ENCODE peak calls at places on chromosomes 1 and 21, in ten cellular contexts. One of them, this sample, is unnamed.
A peak's percentile ranks its signal among the peaks of the same experiment; 100 is the strongest.

GRCh38 chr1:95286479-95286878 is 52.5 kb downstream of the RWDD3 start:
- DNase-seq in erythroblast: no peak
- DNase-seq in kidney: no peak
- DNase-seq in lung: no peak
- DNase-seq in GM23248: no peak
- DNase-seq in CD8-positive, alpha-beta memory T cell: no peak
- DNase-seq in stimulated activated CD8-positive, alpha-beta memory T cell treated with anti-CD3 and anti-CD28 coated beads, Interleukin-7, amount 100 ng/mL, for 1 hour: no peak
- DNase-seq in GM20000: no peak
- DNase-seq in T-helper 2 cell: no peak
- DNase-seq in NCI-H1105 treated with DMSO at 0.1 percent for 48 hours: no peak
- DNase-seq in this sample: no peak

GRCh38 chr1:109214695-109215623 is 1.2 kb downstream of the SARS1 start:
- DNase-seq in erythroblast: peak; percentile 93
- DNase-seq in kidney: no peak
- DNase-seq in lung: peak; percentile 61
- DNase-seq in GM23248: peak; percentile 89
- DNase-seq in CD8-positive, alpha-beta memory T cell: no peak
- DNase-seq in stimulated activated CD8-positive, alpha-beta memory T cell treated with anti-CD3 and anti-CD28 coated beads, Interleukin-7, amount 100 ng/mL, for 1 hour: no peak
- DNase-seq in GM20000: peak; percentile 60
- DNase-seq in T-helper 2 cell: peak; percentile 73
- DNase-seq in NCI-H1105 treated with DMSO at 0.1 percent for 48 hours: peak; percentile 66
- DNase-seq in this sample: peak; percentile 85

GRCh38 chr1:174005032-174005431 is 17.1 kb downstream of the RC3H1 start:
- DNase-seq in erythroblast: no peak
- DNase-seq in kidney: no peak
- DNase-seq in lung: no peak
- DNase-seq in GM23248: peak; percentile 75
- DNase-seq in CD8-positive, alpha-beta memory T cell: no peak
- DNase-seq in stimulated activated CD8-positive, alpha-beta memory T cell treated with anti-CD3 and anti-CD28 coated beads, Interleukin-7, amount 100 ng/mL, for 1 hour: no peak
- DNase-seq in GM20000: peak; percentile 69
- DNase-seq in T-helper 2 cell: no peak
- DNase-seq in NCI-H1105 treated with DMSO at 0.1 percent for 48 hours: peak; percentile 29
- DNase-seq in this sample: peak; percentile 69

GRCh38 chr1:108482708-108483107 is 32.6 kb downstream of the NBPF6 start:
- DNase-seq in erythroblast: no peak
- DNase-seq in kidney: no peak
- DNase-seq in lung: no peak
- DNase-seq in GM23248: no peak
- DNase-seq in CD8-positive, alpha-beta memory T cell: no peak
- DNase-seq in stimulated activated CD8-positive, alpha-beta memory T cell treated with anti-CD3 and anti-CD28 coated beads, Interleukin-7, amount 100 ng/mL, for 1 hour: no peak
- DNase-seq in GM20000: no peak
- DNase-seq in T-helper 2 cell: no peak
- DNase-seq in NCI-H1105 treated with DMSO at 0.1 percent for 48 hours: no peak
- DNase-seq in this sample: no peak

GRCh38 chr1:67281246-67281645 is 26.4 kb upstream of the IL12RB2 start:
- DNase-seq in erythroblast: no peak
- DNase-seq in kidney: no peak
- DNase-seq in lung: no peak
- DNase-seq in GM23248: no peak
- DNase-seq in CD8-positive, alpha-beta memory T cell: no peak
- DNase-seq in stimulated activated CD8-positive, alpha-beta memory T cell treated with anti-CD3 and anti-CD28 coated beads, Interleukin-7, amount 100 ng/mL, for 1 hour: no peak
- DNase-seq in GM20000: no peak
- DNase-seq in T-helper 2 cell: no peak
- DNase-seq in NCI-H1105 treated with DMSO at 0.1 percent for 48 hours: no peak
- DNase-seq in this sample: no peak

GRCh38 chr1:180925471-180926051 is 12.9 kb downstream of the KIAA1614 start:
- DNase-seq in erythroblast: no peak
- DNase-seq in kidney: peak; percentile 85
- DNase-seq in lung: no peak
- DNase-seq in GM23248: no peak
- DNase-seq in CD8-positive, alpha-beta memory T cell: no peak
- DNase-seq in stimulated activated CD8-positive, alpha-beta memory T cell treated with anti-CD3 and anti-CD28 coated beads, Interleukin-7, amount 100 ng/mL, for 1 hour: no peak
- DNase-seq in GM20000: no peak
- DNase-seq in T-helper 2 cell: no peak
- DNase-seq in NCI-H1105 treated with DMSO at 0.1 percent for 48 hours: no peak
- DNase-seq in this sample: no peak

GRCh38 chr1:113830039-113830438 is 17.8 kb upstream of the RSBN1 start:
- DNase-seq in erythroblast: no peak
- DNase-seq in kidney: no peak
- DNase-seq in lung: no peak
- DNase-seq in GM23248: peak; percentile 51
- DNase-seq in CD8-positive, alpha-beta memory T cell: no peak
- DNase-seq in stimulated activated CD8-positive, alpha-beta memory T cell treated with anti-CD3 and anti-CD28 coated beads, Interleukin-7, amount 100 ng/mL, for 1 hour: no peak
- DNase-seq in GM20000: no peak
- DNase-seq in T-helper 2 cell: no peak
- DNase-seq in NCI-H1105 treated with DMSO at 0.1 percent for 48 hours: no peak
- DNase-seq in this sample: peak; percentile 12

GRCh38 chr1:207841318-207841717 is 69.6 kb downstream of the CD34 start:
- DNase-seq in erythroblast: no peak
- DNase-seq in kidney: no peak
- DNase-seq in lung: no peak
- DNase-seq in GM23248: no peak
- DNase-seq in CD8-positive, alpha-beta memory T cell: no peak
- DNase-seq in stimulated activated CD8-positive, alpha-beta memory T cell treated with anti-CD3 and anti-CD28 coated beads, Interleukin-7, amount 100 ng/mL, for 1 hour: no peak
- DNase-seq in GM20000: no peak
- DNase-seq in T-helper 2 cell: no peak
- DNase-seq in NCI-H1105 treated with DMSO at 0.1 percent for 48 hours: no peak
- DNase-seq in this sample: no peak

GRCh38 chr1:54774820-54775498 is 10.6 kb upstream of the PARS2 start:
- DNase-seq in erythroblast: peak; percentile 25
- DNase-seq in kidney: no peak
- DNase-seq in lung: no peak
- DNase-seq in GM23248: peak; percentile 22
- DNase-seq in CD8-positive, alpha-beta memory T cell: no peak
- DNase-seq in stimulated activated CD8-positive, alpha-beta memory T cell treated with anti-CD3 and anti-CD28 coated beads, Interleukin-7, amount 100 ng/mL, for 1 hour: no peak
- DNase-seq in GM20000: no peak
- DNase-seq in T-helper 2 cell: peak; percentile 12
- DNase-seq in NCI-H1105 treated with DMSO at 0.1 percent for 48 hours: no peak
- DNase-seq in this sample: no peak

GRCh38 chr1:36846366-36846765 is 187.9 kb downstream of the GRIK3 start:
- DNase-seq in erythroblast: no peak
- DNase-seq in kidney: no peak
- DNase-seq in lung: no peak
- DNase-seq in GM23248: no peak
- DNase-seq in CD8-positive, alpha-beta memory T cell: no peak
- DNase-seq in stimulated activated CD8-positive, alpha-beta memory T cell treated with anti-CD3 and anti-CD28 coated beads, Interleukin-7, amount 100 ng/mL, for 1 hour: no peak
- DNase-seq in GM20000: no peak
- DNase-seq in T-helper 2 cell: no peak
- DNase-seq in NCI-H1105 treated with DMSO at 0.1 percent for 48 hours: no peak
- DNase-seq in this sample: no peak

GRCh38 chr21:42306366-42307035 is 8.7 kb downstream of the TFF3 start:
- DNase-seq in erythroblast: no peak
- DNase-seq in kidney: no peak
- DNase-seq in lung: no peak
- DNase-seq in GM23248: no peak
- DNase-seq in CD8-positive, alpha-beta memory T cell: no peak
- DNase-seq in stimulated activated CD8-positive, alpha-beta memory T cell treated with anti-CD3 and anti-CD28 coated beads, Interleukin-7, amount 100 ng/mL, for 1 hour: no peak
- DNase-seq in GM20000: no peak
- DNase-seq in T-helper 2 cell: no peak
- DNase-seq in NCI-H1105 treated with DMSO at 0.1 percent for 48 hours: no peak
- DNase-seq in this sample: no peak

GRCh38 chr1:41322101-41322661 is 39.1 kb upstream of the FOXO6 start:
- DNase-seq in erythroblast: no peak
- DNase-seq in kidney: no peak
- DNase-seq in lung: peak; percentile 25
- DNase-seq in GM23248: no peak
- DNase-seq in CD8-positive, alpha-beta memory T cell: no peak
- DNase-seq in stimulated activated CD8-positive, alpha-beta memory T cell treated with anti-CD3 and anti-CD28 coated beads, Interleukin-7, amount 100 ng/mL, for 1 hour: no peak
- DNase-seq in GM20000: no peak
- DNase-seq in T-helper 2 cell: no peak
- DNase-seq in NCI-H1105 treated with DMSO at 0.1 percent for 48 hours: peak; percentile 4
- DNase-seq in this sample: no peak

GRCh38 chr1:41503507-41504125 is 19.1 kb upstream of the EDN2 start:
- DNase-seq in erythroblast: no peak
- DNase-seq in kidney: no peak
- DNase-seq in lung: no peak
- DNase-seq in GM23248: peak; percentile 49
- DNase-seq in CD8-positive, alpha-beta memory T cell: no peak
- DNase-seq in stimulated activated CD8-positive, alpha-beta memory T cell treated with anti-CD3 and anti-CD28 coated beads, Interleukin-7, amount 100 ng/mL, for 1 hour: no peak
- DNase-seq in GM20000: no peak
- DNase-seq in T-helper 2 cell: no peak
- DNase-seq in NCI-H1105 treated with DMSO at 0.1 percent for 48 hours: no peak
- DNase-seq in this sample: no peak

GRCh38 chr1:89719502-89720306 is 86.8 kb downstream of the LRRC8C start:
- DNase-seq in erythroblast: peak; percentile 64
- DNase-seq in kidney: no peak
- DNase-seq in lung: no peak
- DNase-seq in GM23248: peak; percentile 43
- DNase-seq in CD8-positive, alpha-beta memory T cell: no peak
- DNase-seq in stimulated activated CD8-positive, alpha-beta memory T cell treated with anti-CD3 and anti-CD28 coated beads, Interleukin-7, amount 100 ng/mL, for 1 hour: no peak
- DNase-seq in GM20000: peak; percentile 49
- DNase-seq in T-helper 2 cell: peak; percentile 92
- DNase-seq in NCI-H1105 treated with DMSO at 0.1 percent for 48 hours: peak; percentile 92
- DNase-seq in this sample: no peak

GRCh38 chr1:167854184-167854583 is 59.8 kb downstream of the ADCY10 start:
- DNase-seq in erythroblast: no peak
- DNase-seq in kidney: no peak
- DNase-seq in lung: no peak
- DNase-seq in GM23248: no peak
- DNase-seq in CD8-positive, alpha-beta memory T cell: no peak
- DNase-seq in stimulated activated CD8-positive, alpha-beta memory T cell treated with anti-CD3 and anti-CD28 coated beads, Interleukin-7, amount 100 ng/mL, for 1 hour: no peak
- DNase-seq in GM20000: no peak
- DNase-seq in T-helper 2 cell: no peak
- DNase-seq in NCI-H1105 treated with DMSO at 0.1 percent for 48 hours: no peak
- DNase-seq in this sample: no peak

GRCh38 chr1:206814716-206815341 is 42.5 kb upstream of the IL10 start:
- DNase-seq in erythroblast: no peak
- DNase-seq in kidney: no peak
- DNase-seq in lung: no peak
- DNase-seq in GM23248: peak; percentile 51
- DNase-seq in CD8-positive, alpha-beta memory T cell: no peak
- DNase-seq in stimulated activated CD8-positive, alpha-beta memory T cell treated with anti-CD3 and anti-CD28 coated beads, Interleukin-7, amount 100 ng/mL, for 1 hour: no peak
- DNase-seq in GM20000: no peak
- DNase-seq in T-helper 2 cell: no peak
- DNase-seq in NCI-H1105 treated with DMSO at 0.1 percent for 48 hours: peak; percentile 88
- DNase-seq in this sample: peak; percentile 71

GRCh38 chr1:200438911-200439310 is 29.1 kb upstream of the ZNF281 start:
- DNase-seq in erythroblast: no peak
- DNase-seq in kidney: no peak
- DNase-seq in lung: no peak
- DNase-seq in GM23248: peak; percentile 66
- DNase-seq in CD8-positive, alpha-beta memory T cell: no peak
- DNase-seq in stimulated activated CD8-positive, alpha-beta memory T cell treated with anti-CD3 and anti-CD28 coated beads, Interleukin-7, amount 100 ng/mL, for 1 hour: no peak
- DNase-seq in GM20000: no peak
- DNase-seq in T-helper 2 cell: no peak
- DNase-seq in NCI-H1105 treated with DMSO at 0.1 percent for 48 hours: no peak
- DNase-seq in this sample: no peak

GRCh38 chr21:26027696-26028095 is 142.9 kb downstream of the APP start:
- DNase-seq in erythroblast: no peak
- DNase-seq in kidney: no peak
- DNase-seq in lung: no peak
- DNase-seq in GM23248: no peak
- DNase-seq in CD8-positive, alpha-beta memory T cell: no peak
- DNase-seq in stimulated activated CD8-positive, alpha-beta memory T cell treated with anti-CD3 and anti-CD28 coated beads, Interleukin-7, amount 100 ng/mL, for 1 hour: no peak
- DNase-seq in GM20000: no peak
- DNase-seq in T-helper 2 cell: no peak
- DNase-seq in NCI-H1105 treated with DMSO at 0.1 percent for 48 hours: no peak
- DNase-seq in this sample: no peak

GRCh38 chr1:70319750-70320149 is 34.8 kb downstream of the ANKRD13C start:
- DNase-seq in erythroblast: no peak
- DNase-seq in kidney: no peak
- DNase-seq in lung: no peak
- DNase-seq in GM23248: peak; percentile 77
- DNase-seq in CD8-positive, alpha-beta memory T cell: no peak
- DNase-seq in stimulated activated CD8-positive, alpha-beta memory T cell treated with anti-CD3 and anti-CD28 coated beads, Interleukin-7, amount 100 ng/mL, for 1 hour: no peak
- DNase-seq in GM20000: no peak
- DNase-seq in T-helper 2 cell: no peak
- DNase-seq in NCI-H1105 treated with DMSO at 0.1 percent for 48 hours: no peak
- DNase-seq in this sample: peak; percentile 27

GRCh38 chr1:10007161-10007560 is 10.1 kb downstream of the RBP7 start:
- DNase-seq in erythroblast: no peak
- DNase-seq in kidney: no peak
- DNase-seq in lung: no peak
- DNase-seq in GM23248: no peak
- DNase-seq in CD8-positive, alpha-beta memory T cell: no peak
- DNase-seq in stimulated activated CD8-positive, alpha-beta memory T cell treated with anti-CD3 and anti-CD28 coated beads, Interleukin-7, amount 100 ng/mL, for 1 hour: no peak
- DNase-seq in GM20000: no peak
- DNase-seq in T-helper 2 cell: no peak
- DNase-seq in NCI-H1105 treated with DMSO at 0.1 percent for 48 hours: peak; percentile 35
- DNase-seq in this sample: no peak

GRCh38 chr1:194024659-194025058 is 838.2 kb upstream of the B3GALT2 start:
- DNase-seq in erythroblast: no peak
- DNase-seq in kidney: no peak
- DNase-seq in lung: no peak
- DNase-seq in GM23248: no peak
- DNase-seq in CD8-positive, alpha-beta memory T cell: no peak
- DNase-seq in stimulated activated CD8-positive, alpha-beta memory T cell treated with anti-CD3 and anti-CD28 coated beads, Interleukin-7, amount 100 ng/mL, for 1 hour: no peak
- DNase-seq in GM20000: no peak
- DNase-seq in T-helper 2 cell: no peak
- DNase-seq in NCI-H1105 treated with DMSO at 0.1 percent for 48 hours: peak; percentile 3
- DNase-seq in this sample: peak; percentile 41

GRCh38 chr21:32795376-32795775 is 23.8 kb upstream of the PAXBP1 start:
- DNase-seq in erythroblast: no peak
- DNase-seq in kidney: no peak
- DNase-seq in lung: no peak
- DNase-seq in GM23248: no peak
- DNase-seq in CD8-positive, alpha-beta memory T cell: no peak
- DNase-seq in stimulated activated CD8-positive, alpha-beta memory T cell treated with anti-CD3 and anti-CD28 coated beads, Interleukin-7, amount 100 ng/mL, for 1 hour: no peak
- DNase-seq in GM20000: no peak
- DNase-seq in T-helper 2 cell: no peak
- DNase-seq in NCI-H1105 treated with DMSO at 0.1 percent for 48 hours: no peak
- DNase-seq in this sample: no peak

GRCh38 chr1:183585038-183585437 is 5.2 kb downstream of the NCF2 start:
- DNase-seq in erythroblast: no peak
- DNase-seq in kidney: no peak
- DNase-seq in lung: no peak
- DNase-seq in GM23248: no peak
- DNase-seq in CD8-positive, alpha-beta memory T cell: no peak
- DNase-seq in stimulated activated CD8-positive, alpha-beta memory T cell treated with anti-CD3 and anti-CD28 coated beads, Interleukin-7, amount 100 ng/mL, for 1 hour: no peak
- DNase-seq in GM20000: no peak
- DNase-seq in T-helper 2 cell: peak; percentile 31
- DNase-seq in NCI-H1105 treated with DMSO at 0.1 percent for 48 hours: no peak
- DNase-seq in this sample: no peak

GRCh38 chr1:82226198-82226505 is 425.4 kb downstream of the ADGRL2 start:
- DNase-seq in erythroblast: no peak
- DNase-seq in kidney: no peak
- DNase-seq in lung: no peak
- DNase-seq in GM23248: no peak
- DNase-seq in CD8-positive, alpha-beta memory T cell: no peak
- DNase-seq in stimulated activated CD8-positive, alpha-beta memory T cell treated with anti-CD3 and anti-CD28 coated beads, Interleukin-7, amount 100 ng/mL, for 1 hour: no peak
- DNase-seq in GM20000: no peak
- DNase-seq in T-helper 2 cell: no peak
- DNase-seq in NCI-H1105 treated with DMSO at 0.1 percent for 48 hours: peak; percentile 99
- DNase-seq in this sample: peak; percentile 51

GRCh38 chr1:2148691-2149090 is 45.9 kb downstream of the FAAP20 start:
- DNase-seq in erythroblast: no peak
- DNase-seq in kidney: no peak
- DNase-seq in lung: no peak
- DNase-seq in GM23248: no peak
- DNase-seq in CD8-positive, alpha-beta memory T cell: peak; percentile 63
- DNase-seq in stimulated activated CD8-positive, alpha-beta memory T cell treated with anti-CD3 and anti-CD28 coated beads, Interleukin-7, amount 100 ng/mL, for 1 hour: peak; percentile 17
- DNase-seq in GM20000: no peak
- DNase-seq in T-helper 2 cell: peak; percentile 92
- DNase-seq in NCI-H1105 treated with DMSO at 0.1 percent for 48 hours: no peak
- DNase-seq in this sample: no peak

GRCh38 chr1:95118019-95118499 is 904 bp downstream of the TLCD4 start:
- DNase-seq in erythroblast: peak; percentile 78
- DNase-seq in kidney: no peak
- DNase-seq in lung: peak; percentile 53
- DNase-seq in GM23248: peak; percentile 28
- DNase-seq in CD8-positive, alpha-beta memory T cell: no peak
- DNase-seq in stimulated activated CD8-positive, alpha-beta memory T cell treated with anti-CD3 and anti-CD28 coated beads, Interleukin-7, amount 100 ng/mL, for 1 hour: no peak
- DNase-seq in GM20000: no peak
- DNase-seq in T-helper 2 cell: peak; percentile 4
- DNase-seq in NCI-H1105 treated with DMSO at 0.1 percent for 48 hours: peak; percentile 23
- DNase-seq in this sample: no peak

GRCh38 chr1:78408830-78409229 is 81.9 kb upstream of the PTGFR start:
- DNase-seq in erythroblast: no peak
- DNase-seq in kidney: no peak
- DNase-seq in lung: no peak
- DNase-seq in GM23248: peak; percentile 79
- DNase-seq in CD8-positive, alpha-beta memory T cell: no peak
- DNase-seq in stimulated activated CD8-positive, alpha-beta memory T cell treated with anti-CD3 and anti-CD28 coated beads, Interleukin-7, amount 100 ng/mL, for 1 hour: no peak
- DNase-seq in GM20000: no peak
- DNase-seq in T-helper 2 cell: no peak
- DNase-seq in NCI-H1105 treated with DMSO at 0.1 percent for 48 hours: no peak
- DNase-seq in this sample: peak; percentile 52

GRCh38 chr1:29236993-29237905 is 927 bp downstream of the PTPRU start:
- DNase-seq in erythroblast: peak; percentile 41
- DNase-seq in kidney: peak; percentile 87
- DNase-seq in lung: peak; percentile 48
- DNase-seq in GM23248: peak; percentile 73
- DNase-seq in CD8-positive, alpha-beta memory T cell: no peak
- DNase-seq in stimulated activated CD8-positive, alpha-beta memory T cell treated with anti-CD3 and anti-CD28 coated beads, Interleukin-7, amount 100 ng/mL, for 1 hour: no peak
- DNase-seq in GM20000: peak; percentile 64
- DNase-seq in T-helper 2 cell: peak; percentile 27
- DNase-seq in NCI-H1105 treated with DMSO at 0.1 percent for 48 hours: no peak
- DNase-seq in this sample: no peak

This sample was measured in skeletal muscle cell.